ENCODE peak calls at places on chromosomes 4 and X, in four cellular contexts. P is transverse colon; X is hepatocyte; C is CD8-positive, alpha-beta memory T cell. G is an unnamed sample.

GRCh38 chr4:40769266-40769665 is 19.5 kb downstream of the NSUN7 start:
- DNase-seq in C (no peak), X (no peak), P (no peak), G (no peak)

GRCh38 chrX:43589735-43590515 is 66.2 kb upstream of the MAOA start:
- DNase-seq in C (no peak), X (peak; percentile 59), P (no peak), G (no peak)

GRCh38 chr4:3257125-3257690 is 8.2 kb downstream of the MSANTD1 start:
- DNase-seq in P (peak; percentile 32), X (no peak), C (no peak), G (no peak)

GRCh38 chr4:88765729-88766128 is 68.1 kb upstream of the NAP1L5 start:
- DNase-seq in P (no peak), C (no peak), X (no peak), G (no peak)

GRCh38 chrX:124280294-124280902 is 52.1 kb upstream of the TEX13D start:
- DNase-seq in X (no peak), C (no peak), P (no peak), G (no peak)

GRCh38 chr4:3294401-3295241 is 1.8 kb downstream of the RGS12 start:
- DNase-seq in C (no peak), P (no peak), X (no peak), G (no peak)

GRCh38 chrX:30955687-30956086 is 66.6 kb upstream of the TAB3 start:
- DNase-seq in P (no peak), C (no peak), X (no peak), G (no peak)

GRCh38 chr4:94000559-94000958 is 172.0 kb downstream of the ATOH1 start:
- DNase-seq in P (no peak), X (no peak), C (no peak), G (no peak)

GRCh38 chr4:123997116-123997515 is 600.5 kb downstream of the SPRY1 start:
- DNase-seq in P (no peak), C (no peak), X (no peak), G (peak; percentile 82)

GRCh38 chr4:8579526-8580320 is 469 bp upstream of the GPR78 start:
- DNase-seq in P (no peak), X (no peak), C (no peak), G (no peak)
- H3K4me1 ChIP-seq in P (peaks cover 3% of the 10 kb centered on the region), X (no peaks in the 10 kb centered on the region), C (no peaks in the 10 kb centered on the region), G (peaks cover 8% of the 10 kb centered on the region)

GRCh38 chr4:150065740-150066139 is 12.5 kb upstream of the DCLK2 start:
- DNase-seq in P (no peak), C (no peak), X (no peak), G (no peak)
- H3K4me1 ChIP-seq in P (no peaks in the 10 kb centered on the region), C (no peaks in the 10 kb centered on the region), X (no peaks in the 10 kb centered on the region), G (no peaks in the 10 kb centered on the region)

GRCh38 chrX:48917139-48917980 is 1.5 kb downstream of the PIM2 start:
- DNase-seq in X (peak; percentile 93), P (peak; percentile 92), C (peak; percentile 89), G (peak; percentile 95)

GRCh38 chrX:48919360-48919821 is 567 bp upstream of the PIM2 start:
- DNase-seq in X (no peak), C (no peak), P (no peak), G (no peak)

GRCh38 chrX:48919947-48920712 is 1.3 kb upstream of the PIM2 start:
- DNase-seq in P (no peak), C (peak; percentile 52), X (no peak), G (no peak)

GRCh38 chrX:48918303-48918643 is 551 bp downstream of the PIM2 start:
- DNase-seq in C (no peak), P (no peak), X (no peak), G (peak; percentile 6)

GRCh38 chrX:48918644-48919340 is at the start of gene PIM2:
- DNase-seq in X (peak; percentile 94), P (peak; percentile 93), C (peak; percentile 93), G (peak; percentile 96)
- H3K4me1 ChIP-seq in X (no peaks in the 10 kb centered on the region), P (peaks cover 5% of the 10 kb centered on the region), C (peaks cover 52% of the 10 kb centered on the region), G (peaks cover 5% of the 10 kb centered on the region)

DNA sequence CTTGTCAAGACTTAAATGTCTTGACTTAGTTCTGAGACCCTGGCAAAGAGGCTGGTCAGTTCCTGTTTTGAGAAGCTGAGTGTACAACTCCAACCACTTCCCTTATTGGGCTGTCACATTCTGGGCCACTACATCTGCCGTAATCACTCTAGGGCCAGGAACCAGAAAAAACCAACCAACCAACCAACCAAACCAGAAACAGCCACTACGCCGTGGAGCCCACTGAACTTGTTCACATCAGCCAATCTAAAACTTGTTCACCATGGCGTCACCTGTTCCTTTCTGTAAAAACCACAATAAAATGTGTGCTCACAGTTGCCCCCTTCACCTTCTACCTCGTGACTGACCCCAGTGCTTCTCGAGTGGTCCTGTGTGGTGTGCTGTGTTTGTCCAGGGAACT is 107.3 kb downstream of the JADE1 start:
- DNase-seq in C (no peak), X (no peak), P (peak; percentile 10), G (no peak)
- H3K4me1 ChIP-seq in C (peaks cover 11% of the 10 kb centered on the region), X (no peaks in the 10 kb centered on the region), P (no peaks in the 10 kb centered on the region), G (no peaks in the 10 kb centered on the region)

DNA sequence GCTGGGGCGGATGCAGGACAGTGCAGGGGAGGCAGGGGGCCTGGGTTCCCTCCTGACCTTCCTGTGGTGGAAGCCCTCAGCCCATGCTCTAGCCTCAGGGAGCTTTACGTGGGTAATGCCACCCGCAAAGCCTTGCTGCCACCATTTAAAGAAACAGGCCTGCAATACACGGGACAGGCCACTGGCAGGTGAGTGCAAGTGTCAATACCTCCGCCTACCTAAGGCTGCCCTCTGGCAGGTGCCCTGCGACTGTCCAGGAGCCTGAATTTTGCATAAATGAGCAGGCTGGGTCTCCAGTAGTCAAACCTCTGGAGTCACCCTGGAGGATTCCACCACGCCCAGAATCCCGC is 5.9 kb downstream of the CRMP1 start:
- DNase-seq in P (no peak), C (no peak), X (no peak), G (no peak)
- H3K4me1 ChIP-seq in P (peaks cover 16% of the 10 kb centered on the region), C (no peaks in the 10 kb centered on the region), X (peaks cover 4% of the 10 kb centered on the region), G (peaks cover 24% of the 10 kb centered on the region)

GRCh38 chr4:82718067-82718935 is 80.3 kb downstream of the SCD5 start:
- DNase-seq in C (no peak), X (no peak), P (no peak), G (no peak)
- H3K4me1 ChIP-seq in C (no peaks in the 10 kb centered on the region), X (no peaks in the 10 kb centered on the region), P (no peaks in the 10 kb centered on the region), G (no peaks in the 10 kb centered on the region)

DNA sequence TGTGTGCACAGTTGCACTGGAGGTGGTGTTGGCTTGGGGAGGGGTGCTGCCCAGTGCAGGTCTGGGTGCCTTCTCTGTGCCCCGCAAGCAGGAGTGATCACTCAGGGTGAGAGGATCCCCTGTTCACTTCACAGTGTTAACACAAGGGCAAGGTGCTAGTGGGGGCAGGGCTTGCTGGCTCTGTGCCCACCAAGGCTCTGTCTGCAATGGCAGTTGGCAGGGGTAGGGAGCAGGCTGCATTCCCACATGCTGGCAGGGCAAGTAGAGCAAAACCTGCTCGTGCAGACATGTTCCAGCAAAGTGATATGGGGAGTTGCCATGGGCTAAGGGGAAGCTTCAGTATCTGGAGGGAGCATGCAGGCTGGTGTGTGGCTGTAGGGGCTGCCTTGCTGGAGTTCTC is 428.0 kb downstream of the ZNF674 start:
- DNase-seq in C (no peak), P (no peak), X (no peak), G (no peak)
- H3K4me1 ChIP-seq in C (no peaks in the 10 kb centered on the region), P (no peaks in the 10 kb centered on the region), X (no peaks in the 10 kb centered on the region), G (no peaks in the 10 kb centered on the region)

G was measured in neural progenitor cell.